ENCODE peak calls at places on chromosome 17, in ten cellular contexts. One of them, this sample, is unnamed.

GRCh38 chr17:29663155-29663554 is 40.4 kb upstream of the CORO6 start:
- DNase-seq in mesothelial cell of epicardium: no peak
- DNase-seq in stromal cell of bone marrow: no peak
- DNase-seq in HAP-1: no peak
- DNase-seq in HTR-8/SVneo: no peak
- DNase-seq in brain microvascular endothelial cell: no peak
- DNase-seq in NCI-H2171: no peak
- DNase-seq in IMR-90: peak
- DNase-seq in neuronal stem cell: no peak
- DNase-seq in ELF-1: peak
- DNase-seq in this sample: no peak

GRCh38 chr17:67265620-67266019 is 20.6 kb upstream of the HELZ start:
- DNase-seq in mesothelial cell of epicardium: no peak
- DNase-seq in stromal cell of bone marrow: no peak
- DNase-seq in HAP-1: no peak
- DNase-seq in HTR-8/SVneo: no peak
- DNase-seq in brain microvascular endothelial cell: no peak
- DNase-seq in NCI-H2171: no peak
- DNase-seq in IMR-90: no peak
- DNase-seq in neuronal stem cell: no peak
- DNase-seq in ELF-1: no peak
- DNase-seq in this sample: no peak

GRCh38 chr17:83079340-83079747 is at the start of gene METRNL:
- DNase-seq in mesothelial cell of epicardium: peak
- DNase-seq in stromal cell of bone marrow: peak
- DNase-seq in HAP-1: peak
- DNase-seq in HTR-8/SVneo: peak
- DNase-seq in brain microvascular endothelial cell: peak
- DNase-seq in NCI-H2171: peak
- DNase-seq in IMR-90: peak
- DNase-seq in neuronal stem cell: peak
- DNase-seq in ELF-1: no peak
- DNase-seq in this sample: peak

GRCh38 chr17:66570353-66571195 is 264.3 kb upstream of the CACNG5 start:
- DNase-seq in mesothelial cell of epicardium: no peak
- DNase-seq in stromal cell of bone marrow: no peak
- DNase-seq in HAP-1: no peak
- DNase-seq in HTR-8/SVneo: no peak
- DNase-seq in brain microvascular endothelial cell: no peak
- DNase-seq in NCI-H2171: no peak
- DNase-seq in IMR-90: peak
- DNase-seq in neuronal stem cell: no peak
- DNase-seq in ELF-1: no peak
- DNase-seq in this sample: no peak

GRCh38 chr17:17966399-17966798 is 5.8 kb downstream of the TOM1L2 start:
- DNase-seq in mesothelial cell of epicardium: no peak
- DNase-seq in stromal cell of bone marrow: no peak
- DNase-seq in HAP-1: no peak
- DNase-seq in HTR-8/SVneo: no peak
- DNase-seq in brain microvascular endothelial cell: no peak
- DNase-seq in NCI-H2171: no peak
- DNase-seq in IMR-90: no peak
- DNase-seq in neuronal stem cell: no peak
- DNase-seq in ELF-1: no peak
- DNase-seq in this sample: no peak

GRCh38 chr17:9636501-9636900 is 8.8 kb upstream of the USP43 start:
- DNase-seq in mesothelial cell of epicardium: no peak
- DNase-seq in stromal cell of bone marrow: no peak
- DNase-seq in HAP-1: no peak
- DNase-seq in HTR-8/SVneo: no peak
- DNase-seq in brain microvascular endothelial cell: no peak
- DNase-seq in NCI-H2171: no peak
- DNase-seq in IMR-90: no peak
- DNase-seq in neuronal stem cell: no peak
- DNase-seq in ELF-1: no peak
- DNase-seq in this sample: no peak

GRCh38 chr17:75394332-75394918 is 11.1 kb downstream of the GRB2 start:
- DNase-seq in mesothelial cell of epicardium: no peak
- DNase-seq in stromal cell of bone marrow: no peak
- DNase-seq in HAP-1: no peak
- DNase-seq in HTR-8/SVneo: no peak
- DNase-seq in brain microvascular endothelial cell: no peak
- DNase-seq in NCI-H2171: no peak
- DNase-seq in IMR-90: no peak
- DNase-seq in neuronal stem cell: no peak
- DNase-seq in ELF-1: no peak
- DNase-seq in this sample: no peak

GRCh38 chr17:48752399-48753288 is 24.1 kb upstream of the HOXB13 start:
- DNase-seq in mesothelial cell of epicardium: no peak
- DNase-seq in stromal cell of bone marrow: no peak
- DNase-seq in HAP-1: no peak
- DNase-seq in HTR-8/SVneo: no peak
- DNase-seq in brain microvascular endothelial cell: no peak
- DNase-seq in NCI-H2171: no peak
- DNase-seq in IMR-90: no peak
- DNase-seq in neuronal stem cell: no peak
- DNase-seq in ELF-1: no peak
- DNase-seq in this sample: no peak

GRCh38 chr17:80319262-80319998 is 58.8 kb downstream of the RNF213 start:
- DNase-seq in mesothelial cell of epicardium: no peak
- DNase-seq in stromal cell of bone marrow: no peak
- DNase-seq in HAP-1: no peak
- DNase-seq in HTR-8/SVneo: no peak
- DNase-seq in brain microvascular endothelial cell: no peak
- DNase-seq in NCI-H2171: no peak
- DNase-seq in IMR-90: no peak
- DNase-seq in neuronal stem cell: no peak
- DNase-seq in ELF-1: no peak
- DNase-seq in this sample: no peak

GRCh38 chr17:64448665-64449512 is at the start of gene MILR1:
- DNase-seq in mesothelial cell of epicardium: no peak
- DNase-seq in stromal cell of bone marrow: peak
- DNase-seq in HAP-1: no peak
- DNase-seq in HTR-8/SVneo: peak
- DNase-seq in brain microvascular endothelial cell: peak
- DNase-seq in NCI-H2171: no peak
- DNase-seq in IMR-90: peak
- DNase-seq in neuronal stem cell: no peak
- DNase-seq in ELF-1: no peak
- DNase-seq in this sample: no peak

GRCh38 chr17:79531191-79531590 is 79.7 kb downstream of the RBFOX3 start:
- DNase-seq in mesothelial cell of epicardium: no peak
- DNase-seq in stromal cell of bone marrow: no peak
- DNase-seq in HAP-1: no peak
- DNase-seq in HTR-8/SVneo: no peak
- DNase-seq in brain microvascular endothelial cell: no peak
- DNase-seq in NCI-H2171: no peak
- DNase-seq in IMR-90: no peak
- DNase-seq in neuronal stem cell: no peak
- DNase-seq in ELF-1: no peak
- DNase-seq in this sample: no peak

GRCh38 chr17:17726721-17727060 is 45.4 kb downstream of the RAI1 start:
- DNase-seq in mesothelial cell of epicardium: no peak
- DNase-seq in stromal cell of bone marrow: no peak
- DNase-seq in HAP-1: no peak
- DNase-seq in HTR-8/SVneo: no peak
- DNase-seq in brain microvascular endothelial cell: no peak
- DNase-seq in NCI-H2171: no peak
- DNase-seq in IMR-90: no peak
- DNase-seq in neuronal stem cell: no peak
- DNase-seq in ELF-1: no peak
- DNase-seq in this sample: no peak

GRCh38 chr17:72726936-72727335 is 365.6 kb downstream of the SLC39A11 start:
- DNase-seq in mesothelial cell of epicardium: no peak
- DNase-seq in stromal cell of bone marrow: no peak
- DNase-seq in HAP-1: no peak
- DNase-seq in HTR-8/SVneo: no peak
- DNase-seq in brain microvascular endothelial cell: peak
- DNase-seq in NCI-H2171: no peak
- DNase-seq in IMR-90: peak
- DNase-seq in neuronal stem cell: no peak
- DNase-seq in ELF-1: no peak
- DNase-seq in this sample: no peak

GRCh38 chr17:80829166-80829813 is 162.4 kb upstream of the CHMP6 start:
- DNase-seq in mesothelial cell of epicardium: no peak
- DNase-seq in stromal cell of bone marrow: no peak
- DNase-seq in HAP-1: no peak
- DNase-seq in HTR-8/SVneo: no peak
- DNase-seq in brain microvascular endothelial cell: no peak
- DNase-seq in NCI-H2171: no peak
- DNase-seq in IMR-90: no peak
- DNase-seq in neuronal stem cell: no peak
- DNase-seq in ELF-1: no peak
- DNase-seq in this sample: no peak

GRCh38 chr17:9241774-9242496 is 220.6 kb downstream of the NTN1 start:
- DNase-seq in mesothelial cell of epicardium: no peak
- DNase-seq in stromal cell of bone marrow: no peak
- DNase-seq in HAP-1: no peak
- DNase-seq in HTR-8/SVneo: no peak
- DNase-seq in brain microvascular endothelial cell: no peak
- DNase-seq in NCI-H2171: no peak
- DNase-seq in IMR-90: no peak
- DNase-seq in neuronal stem cell: no peak
- DNase-seq in ELF-1: no peak
- DNase-seq in this sample: no peak

GRCh38 chr17:61415374-61416210 is 15.9 kb downstream of the TBX2 start:
- DNase-seq in mesothelial cell of epicardium: peak
- DNase-seq in stromal cell of bone marrow: no peak
- DNase-seq in HAP-1: no peak
- DNase-seq in HTR-8/SVneo: no peak
- DNase-seq in brain microvascular endothelial cell: no peak
- DNase-seq in NCI-H2171: no peak
- DNase-seq in IMR-90: peak
- DNase-seq in neuronal stem cell: no peak
- DNase-seq in ELF-1: no peak
- DNase-seq in this sample: no peak

GRCh38 chr17:77363821-77364361 is 223.1 kb downstream of the SEC14L1 start:
- DNase-seq in mesothelial cell of epicardium: no peak
- DNase-seq in stromal cell of bone marrow: no peak
- DNase-seq in HAP-1: no peak
- DNase-seq in HTR-8/SVneo: no peak
- DNase-seq in brain microvascular endothelial cell: no peak
- DNase-seq in NCI-H2171: no peak
- DNase-seq in IMR-90: peak
- DNase-seq in neuronal stem cell: no peak
- DNase-seq in ELF-1: peak
- DNase-seq in this sample: no peak

GRCh38 chr17:80108321-80108971 is 7.1 kb downstream of the GAA start:
- DNase-seq in mesothelial cell of epicardium: peak
- DNase-seq in stromal cell of bone marrow: no peak
- DNase-seq in HAP-1: no peak
- DNase-seq in HTR-8/SVneo: no peak
- DNase-seq in brain microvascular endothelial cell: no peak
- DNase-seq in NCI-H2171: no peak
- DNase-seq in IMR-90: no peak
- DNase-seq in neuronal stem cell: no peak
- DNase-seq in ELF-1: no peak
- DNase-seq in this sample: no peak

GRCh38 chr17:30323895-30324319 is 9.9 kb downstream of the TMIGD1 start:
- DNase-seq in mesothelial cell of epicardium: no peak
- DNase-seq in stromal cell of bone marrow: peak
- DNase-seq in HAP-1: no peak
- DNase-seq in HTR-8/SVneo: peak
- DNase-seq in brain microvascular endothelial cell: peak
- DNase-seq in NCI-H2171: peak
- DNase-seq in IMR-90: no peak
- DNase-seq in neuronal stem cell: no peak
- DNase-seq in ELF-1: no peak
- DNase-seq in this sample: no peak

This sample was measured in 8988T.